ENCODE peak calls at places on chromosome 18, in four cellular contexts. C, J, A and Y are unnamed samples.

GRCh38 chr18:38402509-38402908 is 836.9 kb upstream of the CELF4 start:
- DNase-seq in C (peak; percentile 54), J (no peak), A (no peak), Y (no peak)

GRCh38 chr18:75810481-75810880 is 383.0 kb upstream of the SMIM21 start:
- DNase-seq in C (no peak), J (no peak), A (no peak), Y (no peak)

GRCh38 chr18:61589724-61590065 is 256.5 kb downstream of the CDH20 start:
- DNase-seq in C (no peak), J (peak; percentile 77), A (no peak), Y (no peak)

GRCh38 chr18:76503595-76503994 is 8.6 kb upstream of the ZNF516 start:
- DNase-seq in C (no peak), J (no peak), A (no peak), Y (no peak)

GRCh38 chr18:10140928-10141327 is 227.1 kb downstream of the VAPA start:
- DNase-seq in C (no peak), J (no peak), A (no peak), Y (no peak)

GRCh38 chr18:79257480-79257879 is 138.2 kb upstream of the NFATC1 start:
- DNase-seq in C (no peak), J (no peak), A (no peak), Y (no peak)

GRCh38 chr18:57523171-57523956 is 63.1 kb downstream of the FECH start:
- DNase-seq in C (no peak), J (no peak), A (no peak), Y (peak; percentile 55)

GRCh38 chr18:47215554-47216138 is 35.8 kb downstream of the SKOR2 start:
- DNase-seq in C (peak; percentile 51), J (peak; percentile 52), A (no peak), Y (no peak)

GRCh38 chr18:28736223-28736622 is 559.3 kb upstream of the CDH2 start:
- DNase-seq in C (no peak), J (no peak), A (no peak), Y (no peak)

GRCh38 chr18:77448046-77448445 is 198.4 kb downstream of the GALR1 start:
- DNase-seq in C (no peak), J (no peak), A (no peak), Y (no peak)

GRCh38 chr18:7684966-7685365 is 117.8 kb downstream of the PTPRM start:
- DNase-seq in C (no peak), J (no peak), A (no peak), Y (no peak)

GRCh38 chr18:79529991-79530390 is 134.3 kb downstream of the NFATC1 start:
- DNase-seq in C (no peak), J (no peak), A (peak; percentile 49), Y (peak; percentile 25)

GRCh38 chr18:9137168-9138066 is 836 bp downstream of the ANKRD12 start:
- DNase-seq in C (peak; percentile 16), J (peak; percentile 80), A (peak; percentile 81), Y (peak; percentile 82)
- H3K4me3 ChIP-seq in C (peak overlapping the region; percentile 80), J (peak overlapping the region; percentile 83), A (peak overlapping the region; percentile 73), Y (peak overlapping the region; percentile 95)

GRCh38 chr18:42052137-42052708 is 97.2 kb downstream of the PIK3C3 start:
- DNase-seq in C (no peak), J (peak; percentile 46), A (no peak), Y (no peak)

GRCh38 chr18:42047721-42048120 is 92.7 kb downstream of the PIK3C3 start:
- DNase-seq in C (no peak), J (no peak), A (no peak), Y (no peak)

GRCh38 chr18:42051411-42051810 is 96.4 kb downstream of the PIK3C3 start:
- DNase-seq in C (no peak), J (no peak), A (no peak), Y (no peak)

GRCh38 chr18:42045346-42045745 is 90.3 kb downstream of the PIK3C3 start:
- DNase-seq in C (no peak), J (no peak), A (no peak), Y (no peak)

GRCh38 chr18:42048150-42048549 is 93.1 kb downstream of the PIK3C3 start:
- DNase-seq in C (no peak), J (peak; percentile 75), A (no peak), Y (no peak)
- H3K4me3 ChIP-seq in C (no peak overlapping the region), J (no peak overlapping the region), A (no peak overlapping the region), Y (no peak overlapping the region)

DNA sequence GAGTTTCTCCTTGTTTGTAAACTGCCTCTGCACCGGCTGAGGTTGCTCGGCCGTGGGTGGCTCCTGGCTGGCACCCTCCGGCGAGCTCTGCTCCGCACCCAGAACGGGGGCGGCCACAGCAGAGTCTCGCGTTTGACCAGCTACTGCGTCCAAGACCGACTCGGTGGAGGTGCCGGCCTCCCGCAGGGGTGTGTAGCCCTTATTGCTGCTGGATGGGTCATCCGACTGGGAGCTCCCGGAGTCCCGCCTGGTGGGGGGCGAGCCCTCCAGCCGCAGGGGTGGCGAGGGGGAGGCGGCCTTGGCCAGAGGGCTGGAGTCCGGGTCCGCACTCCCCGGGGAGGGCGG is 5.1 kb downstream of the TMEM200C start:
- DNase-seq in C (no peak), J (no peak), A (no peak), Y (peak; percentile 45)
- H3K4me3 ChIP-seq in C (no peak overlapping the region), J (no peak overlapping the region), A (peak overlapping the region; percentile 52), Y (peak overlapping the region; percentile 56)

DNA sequence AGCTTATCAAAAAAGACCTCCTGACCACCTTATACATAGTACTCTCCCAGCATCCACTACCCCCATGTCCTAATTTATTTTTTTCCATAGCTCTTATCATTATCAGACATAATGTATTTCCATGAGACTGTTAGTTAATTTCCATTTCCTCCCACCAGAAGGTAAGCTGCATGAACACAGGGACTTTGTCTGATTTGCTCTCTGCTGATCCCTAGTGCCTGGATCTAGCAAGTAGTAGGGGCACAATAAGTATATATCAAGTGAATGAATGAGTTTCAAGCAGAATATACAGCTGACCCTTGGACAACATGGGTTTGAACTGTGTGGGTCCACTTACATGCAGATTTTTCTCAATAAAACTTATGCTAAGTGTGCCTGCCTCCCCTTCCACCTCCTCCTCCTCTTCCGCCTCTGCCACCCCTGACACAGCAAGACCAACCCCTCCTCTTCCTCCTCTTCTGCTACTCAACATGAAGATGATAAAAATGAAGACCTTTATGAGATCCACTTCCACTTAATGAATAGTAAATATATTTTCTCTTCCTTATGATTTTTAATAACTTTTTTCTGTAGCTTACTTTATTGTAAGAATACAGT is 53.8 kb downstream of the CTAGE1 start:
- DNase-seq in C (no peak), J (no peak), A (no peak), Y (no peak)
- H3K4me3 ChIP-seq in C (no peak overlapping the region), J (no peak overlapping the region), A (no peak overlapping the region), Y (no peak overlapping the region)

GRCh38 chr18:73646772-73647171 is 500.9 kb downstream of the FBXO15 start:
- DNase-seq in C (no peak), J (peak; percentile 86), A (no peak), Y (no peak)
- H3K4me3 ChIP-seq in C (no peak overlapping the region), J (no peak overlapping the region), A (no peak overlapping the region), Y (no peak overlapping the region)

GRCh38 chr18:32019251-32019943 is 772 bp downstream of the RNF125 start:
- DNase-seq in C (peak; percentile 5), J (peak; percentile 30), A (no peak), Y (peak; percentile 72)
- H3K4me3 ChIP-seq in C (peak overlapping the region; percentile 70), J (peak overlapping the region; percentile 56), A (peak overlapping the region; percentile 57), Y (peak overlapping the region; percentile 51)